ENCODE peak calls at places on chromosome 14, in nine cellular contexts. E, F, N, C, L, D, Q, R and W are unnamed samples.

GRCh38 chr14:79011920-79012204 is 841.7 kb downstream of the NRXN3 start:
- DNase-seq in E (no peak), F (no peak), N (no peak), C (no peak), L (no peak), D (no peak), Q (no peak), R (no peak), W (no peak)

GRCh38 chr14:91482278-91483023 is 27.7 kb downstream of the PPP4R3A start:
- DNase-seq in E (no peak), F (no peak), N (no peak), C (no peak), L (peak), D (no peak), Q (peak), R (no peak), W (peak)

GRCh38 chr14:106875503-106875902 is 1349.1 kb downstream of the TMEM121 start:
- DNase-seq in E (peak), F (no peak), N (no peak), C (no peak), L (no peak), D (no peak), Q (peak), R (no peak), W (no peak)

GRCh38 chr14:93219103-93219726 is 12.2 kb downstream of the UBR7 start:
- DNase-seq in E (peak), F (peak), N (peak), C (no peak), L (no peak), D (no peak), Q (peak), R (peak), W (no peak)

GRCh38 chr14:68368850-68369249 is 424.0 kb downstream of the ZFP36L1 start:
- DNase-seq in E (no peak), F (no peak), N (no peak), C (no peak), L (no peak), D (no peak), Q (no peak), R (no peak), W (no peak)

GRCh38 chr14:63650336-63650952 is 8.8 kb upstream of the WDR89 start:
- DNase-seq in E (peak), F (peak), N (no peak), C (no peak), L (no peak), D (no peak), Q (no peak), R (no peak), W (no peak)

GRCh38 chr14:74975059-74975810 is 19.8 kb upstream of the PGF start:
- DNase-seq in E (peak), F (no peak), N (peak), C (no peak), L (no peak), D (no peak), Q (no peak), R (peak), W (no peak)

GRCh38 chr14:68539839-68540238 is 253.0 kb downstream of the ZFP36L1 start:
- DNase-seq in E (no peak), F (no peak), N (no peak), C (no peak), L (no peak), D (no peak), Q (no peak), R (no peak), W (no peak)

GRCh38 chr14:32473476-32473875 is 144.4 kb downstream of the AKAP6 start:
- DNase-seq in E (peak), F (no peak), N (no peak), C (no peak), L (no peak), D (no peak), Q (no peak), R (no peak), W (no peak)

GRCh38 chr14:59918824-59919581 is 941 bp upstream of the LRRC9 start:
- DNase-seq in E (no peak), F (peak), N (peak), C (no peak), L (no peak), D (no peak), Q (peak), R (no peak), W (no peak)

GRCh38 chr14:95761436-95761835 is 47.5 kb upstream of the TCL1A start:
- DNase-seq in E (no peak), F (no peak), N (no peak), C (no peak), L (no peak), D (no peak), Q (no peak), R (no peak), W (no peak)

GRCh38 chr14:75155159-75155558 is 21.3 kb downstream of the TMED10 start:
- DNase-seq in E (no peak), F (no peak), N (no peak), C (no peak), L (no peak), D (no peak), Q (no peak), R (no peak), W (no peak)

GRCh38 chr14:66398437-66398836 is 87.7 kb upstream of the CCDC196 start:
- DNase-seq in E (no peak), F (no peak), N (no peak), C (no peak), L (no peak), D (no peak), Q (no peak), R (no peak), W (no peak)

GRCh38 chr14:96424104-96424989 is 32.4 kb downstream of the AK7 start:
- DNase-seq in E (peak), F (peak), N (peak), C (no peak), L (peak), D (peak), Q (peak), R (no peak), W (peak)

GRCh38 chr14:90511252-90511651 is 114.4 kb downstream of the CALM1 start:
- DNase-seq in E (no peak), F (no peak), N (no peak), C (no peak), L (no peak), D (no peak), Q (no peak), R (no peak), W (no peak)

GRCh38 chr14:65961004-65961403 is 525.2 kb upstream of the CCDC196 start:
- DNase-seq in E (peak), F (peak), N (peak), C (peak), L (no peak), D (peak), Q (peak), R (peak), W (no peak)

GRCh38 chr14:92603309-92604257 is 90.0 kb downstream of the RIN3 start:
- DNase-seq in E (no peak), F (peak), N (no peak), C (peak), L (peak), D (no peak), Q (no peak), R (peak), W (peak)

GRCh38 chr14:56809262-56810215 is 740 bp downstream of the OTX2 start:
- DNase-seq in E (no peak), F (no peak), N (no peak), C (no peak), L (no peak), D (no peak), Q (no peak), R (no peak), W (no peak)
- H3K4me3 ChIP-seq in E (no peak), F (no peak), N (no peak), C (no peak), L (no peak), D (no peak), Q (no peak), R (no peak), W (no peak)

GRCh38 chr14:58332514-58332913 is 34.2 kb downstream of the ARID4A start:
- DNase-seq in E (no peak), F (no peak), N (no peak), C (no peak), L (no peak), D (no peak), Q (no peak), R (no peak), W (no peak)

GRCh38 chr14:58327019-58327418 is 28.7 kb downstream of the ARID4A start:
- DNase-seq in E (no peak), F (no peak), N (no peak), C (no peak), L (no peak), D (no peak), Q (no peak), R (no peak), W (no peak)

GRCh38 chr14:58331111-58331510 is 32.8 kb downstream of the ARID4A start:
- DNase-seq in E (peak), F (peak), N (peak), C (no peak), L (peak), D (peak), Q (peak), R (no peak), W (peak)
- H3K4me3 ChIP-seq in E (no peak), F (peak), N (peak), C (peak), L (no peak), D (no peak), Q (no peak), R (no peak), W (no peak)

GRCh38 chr14:102929349-102930137 is 7.1 kb downstream of the AMN start:
- DNase-seq in E (no peak), F (peak), N (no peak), C (no peak), L (no peak), D (peak), Q (no peak), R (no peak), W (no peak)

GRCh38 chr14:102932484-102933248 is 10.2 kb downstream of the AMN start:
- DNase-seq in E (no peak), F (no peak), N (no peak), C (no peak), L (no peak), D (no peak), Q (no peak), R (no peak), W (no peak)

GRCh38 chr14:102931580-102932285 is 9.3 kb downstream of the AMN start:
- DNase-seq in E (no peak), F (no peak), N (no peak), C (no peak), L (no peak), D (no peak), Q (no peak), R (no peak), W (no peak)

GRCh38 chr14:102930138-102930752 is 7.8 kb downstream of the AMN start:
- DNase-seq in E (no peak), F (peak), N (peak), C (no peak), L (no peak), D (no peak), Q (no peak), R (no peak), W (no peak)

GRCh38 chr14:102930753-102931579 is 8.5 kb downstream of the AMN start:
- DNase-seq in E (no peak), F (no peak), N (no peak), C (no peak), L (no peak), D (peak), Q (peak), R (no peak), W (no peak)
- H3K4me3 ChIP-seq in E (no peak), F (no peak), N (no peak), C (no peak), L (no peak), D (peak), Q (no peak), R (no peak), W (no peak)

GRCh38 chr14:99579077-99579836 is 24.8 kb downstream of the CCDC85C start:
- DNase-seq in E (peak), F (no peak), N (no peak), C (no peak), L (no peak), D (peak), Q (no peak), R (peak), W (no peak)

GRCh38 chr14:99581371-99581770 is 22.6 kb downstream of the CCDC85C start:
- DNase-seq in E (no peak), F (no peak), N (no peak), C (no peak), L (no peak), D (no peak), Q (no peak), R (no peak), W (no peak)

GRCh38 chr14:99581960-99582359 is 22.0 kb downstream of the CCDC85C start:
- DNase-seq in E (no peak), F (no peak), N (no peak), C (no peak), L (no peak), D (no peak), Q (no peak), R (no peak), W (no peak)

GRCh38 chr14:99578541-99579044 is 25.4 kb downstream of the CCDC85C start:
- DNase-seq in E (peak), F (no peak), N (no peak), C (no peak), L (no peak), D (no peak), Q (no peak), R (no peak), W (no peak)

GRCh38 chr14:99579903-99580570 is 24.0 kb downstream of the CCDC85C start:
- DNase-seq in E (peak), F (no peak), N (no peak), C (no peak), L (no peak), D (peak), Q (no peak), R (peak), W (no peak)
- H3K4me3 ChIP-seq in E (no peak), F (no peak), N (no peak), C (no peak), L (no peak), D (no peak), Q (no peak), R (no peak), W (no peak)

GRCh38 chr14:61570961-61571299 is 124.4 kb upstream of the HIF1A start:
- DNase-seq in E (no peak), F (no peak), N (no peak), C (no peak), L (no peak), D (no peak), Q (no peak), R (no peak), W (no peak)

GRCh38 chr14:61573748-61574513 is 121.4 kb upstream of the HIF1A start:
- DNase-seq in E (no peak), F (peak), N (no peak), C (no peak), L (no peak), D (no peak), Q (no peak), R (no peak), W (no peak)

GRCh38 chr14:61573321-61573720 is 122.0 kb upstream of the HIF1A start:
- DNase-seq in E (no peak), F (no peak), N (no peak), C (no peak), L (no peak), D (no peak), Q (no peak), R (no peak), W (no peak)

GRCh38 chr14:61570188-61570960 is 124.9 kb upstream of the HIF1A start:
- DNase-seq in E (no peak), F (no peak), N (no peak), C (no peak), L (no peak), D (no peak), Q (peak), R (no peak), W (no peak)

GRCh38 chr14:61571931-61572330 is 123.4 kb upstream of the HIF1A start:
- DNase-seq in E (no peak), F (no peak), N (no peak), C (no peak), L (no peak), D (no peak), Q (no peak), R (no peak), W (no peak)
- H3K4me3 ChIP-seq in E (no peak), F (no peak), N (no peak), C (no peak), L (no peak), D (no peak), Q (no peak), R (no peak), W (no peak)

DNA sequence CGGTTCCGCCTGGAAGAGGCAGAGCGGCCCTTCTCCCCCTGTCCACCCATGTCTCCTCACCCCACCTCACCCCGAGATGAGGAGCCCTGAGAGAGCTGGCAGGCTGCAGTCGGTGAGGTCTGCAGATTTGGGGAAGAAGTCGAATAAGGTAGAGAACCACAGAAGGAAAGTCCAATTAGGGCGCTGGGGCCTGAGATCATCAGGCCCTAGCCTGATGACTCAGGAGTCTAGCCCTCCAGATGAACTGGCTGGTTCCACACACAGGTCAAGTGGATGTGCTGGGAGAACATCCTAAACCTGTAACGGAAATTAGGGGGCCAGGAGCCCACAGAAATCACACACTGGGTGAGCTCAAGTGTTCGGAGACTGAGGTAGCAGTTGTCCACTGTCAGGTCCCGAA is 1.1 kb upstream of the METTL17 start:
- DNase-seq in E (no peak), F (no peak), N (no peak), C (no peak), L (no peak), D (no peak), Q (no peak), R (no peak), W (no peak)
- H3K4me3 ChIP-seq in E (no peak), F (no peak), N (no peak), C (peak), L (no peak), D (no peak), Q (peak), R (no peak), W (no peak)

GRCh38 chr14:30994681-30995620 is 30.5 kb upstream of the AP4S1 start:
- DNase-seq in E (no peak), F (no peak), N (no peak), C (no peak), L (peak), D (no peak), Q (no peak), R (no peak), W (no peak)
- H3K4me3 ChIP-seq in E (no peak), F (no peak), N (no peak), C (no peak), L (no peak), D (no peak), Q (no peak), R (no peak), W (no peak)

DNA sequence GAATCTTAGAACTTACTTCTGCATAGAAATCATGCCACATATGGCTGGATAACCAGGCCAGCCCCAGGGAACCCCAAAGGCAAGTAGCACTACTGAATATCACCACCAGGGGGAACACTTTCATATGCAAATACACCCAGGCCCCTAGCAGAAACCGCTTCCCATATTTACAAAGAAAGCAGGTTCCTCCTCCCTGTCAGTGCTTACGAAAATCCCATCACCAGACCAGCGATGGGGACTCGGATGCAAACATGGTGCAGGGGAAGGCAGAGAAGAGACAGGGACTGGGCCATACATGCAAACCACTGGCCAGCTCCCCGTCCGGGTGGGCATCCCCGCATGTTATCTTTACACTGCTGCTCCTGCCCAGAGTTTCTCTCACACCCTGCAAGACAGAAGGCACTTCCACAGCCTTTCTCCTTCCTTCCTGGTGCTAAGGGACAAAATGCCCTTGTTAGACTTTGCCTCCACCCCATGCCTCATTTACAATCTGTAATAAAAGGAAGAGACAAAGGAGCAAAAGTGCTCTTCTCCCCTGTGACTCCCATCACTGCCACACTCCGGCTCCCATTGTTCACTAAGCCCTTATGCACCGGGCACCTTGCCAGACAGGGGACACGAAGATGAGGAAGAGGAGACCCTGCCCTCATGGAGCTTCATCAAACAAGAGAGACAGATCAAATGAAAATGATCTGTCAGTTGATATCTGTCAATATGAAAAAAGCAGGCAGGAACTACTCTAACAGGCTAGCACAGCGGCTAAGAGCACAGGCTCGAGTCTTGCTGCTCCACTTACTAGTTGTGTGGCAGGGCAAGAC is 62.3 kb downstream of the PTPN21 start:
- DNase-seq in E (peak), F (peak), N (peak), C (no peak), L (peak), D (peak), Q (peak), R (no peak), W (no peak)
- H3K4me3 ChIP-seq in E (no peak), F (no peak), N (peak), C (no peak), L (no peak), D (no peak), Q (no peak), R (no peak), W (no peak)

DNA sequence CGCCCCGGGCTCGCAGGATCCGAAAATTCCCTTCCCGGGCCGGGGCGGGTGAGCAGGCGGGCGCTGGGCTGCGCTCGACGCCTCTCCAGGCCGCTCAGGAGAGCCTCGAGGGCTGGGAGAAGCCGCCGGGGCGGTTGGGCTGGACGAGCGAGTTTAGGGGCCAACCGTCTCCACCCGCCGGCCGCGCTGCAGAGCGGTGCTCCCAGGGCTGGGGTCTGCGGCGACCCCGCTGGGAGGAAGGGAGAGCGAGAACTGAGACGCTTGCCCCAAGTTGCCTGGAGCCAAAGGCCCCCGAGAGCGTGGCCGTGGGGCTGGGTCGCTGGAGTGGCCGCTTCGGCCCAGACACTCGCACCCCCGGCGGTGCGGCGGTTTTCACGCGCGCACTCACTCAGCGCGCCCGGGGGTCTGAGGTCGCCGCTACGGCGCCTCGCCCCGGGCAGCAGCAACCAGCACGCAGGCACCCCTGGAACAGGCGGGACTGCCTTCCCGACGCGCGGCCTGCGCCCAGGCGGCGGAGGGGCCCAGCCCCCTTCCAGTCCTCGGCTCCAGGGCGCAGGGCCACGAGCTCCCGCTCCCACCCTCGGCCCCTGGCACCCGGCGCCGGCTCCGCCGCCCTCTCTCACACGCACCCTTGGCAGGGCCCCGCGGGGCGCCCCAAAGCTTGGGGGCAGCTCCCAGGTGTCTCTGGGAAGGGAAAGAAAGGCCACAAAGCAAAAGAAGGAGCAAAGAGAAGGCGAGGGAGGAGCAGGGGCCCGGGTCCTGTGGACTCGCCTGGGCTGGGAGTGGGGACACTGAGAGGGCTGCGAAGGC is 586 bp upstream of the EFS start:
- DNase-seq in E (no peak), F (no peak), N (no peak), C (no peak), L (no peak), D (no peak), Q (no peak), R (no peak), W (no peak)
- H3K4me3 ChIP-seq in E (no peak), F (no peak), N (no peak), C (peak), L (peak), D (peak), Q (no peak), R (peak), W (peak)

GRCh38 chr14:103207404-103208072 is 84.3 kb downstream of the TNFAIP2 start:
- DNase-seq in E (no peak), F (no peak), N (no peak), C (no peak), L (no peak), D (peak), Q (no peak), R (peak), W (no peak)
- H3K4me3 ChIP-seq in E (no peak), F (no peak), N (no peak), C (peak), L (peak), D (peak), Q (no peak), R (peak), W (peak)